ENCODE peak calls at places on chromosomes 11 and 22, in nine cellular contexts. Q is neural crest cell; A is stimulated activated CD4-positive, alpha-beta T cell treated with anti-CD3 and anti-CD28 coated beads, Interleukin-12 subunit alpha, Interleukin-12 subunit beta, amount 100 ng/mL, for 24 hours; Y is fibroblast of villous mesenchyme; J is A172; F is left ventricle myocardium inferior; S is NCI-H1436; W is amniotic stem cell; N is endothelial cell. K is an unnamed sample.

GRCh38 chr11:76638267-76639197 is 32.0 kb downstream of the LRRC32 start:
- DNase-seq in Y (no peak), S (no peak), A (no peak), J (no peak), Q (no peak), F (no peak), N (peak), W (no peak), K (no peak)

GRCh38 chr11:43316451-43316850 is 4.7 kb downstream of the API5 start:
- DNase-seq in Q (no peak), S (no peak), W (no peak), N (no peak), Y (peak), A (no peak), J (peak), F (no peak), K (no peak)

GRCh38 chr11:9231848-9232177 is 33.3 kb downstream of the DENND5A start:
- DNase-seq in F (no peak), J (no peak), S (no peak), Y (peak), N (no peak), Q (no peak), A (no peak), W (no peak), K (peak)

GRCh38 chr11:130166457-130166784 is 6.8 kb downstream of the ST14 start:
- DNase-seq in Y (peak), J (peak), Q (no peak), W (peak), N (no peak), A (no peak), S (no peak), F (no peak), K (no peak)

GRCh38 chr11:65429069-65429681 is 6.6 kb downstream of the NEAT1 start:
- DNase-seq in S (no peak), A (no peak), J (peak), N (no peak), Q (no peak), F (no peak), W (no peak), Y (peak), K (peak)

GRCh38 chr11:65643971-65644370 is 6.1 kb downstream of the SIPA1 start:
- DNase-seq in W (no peak), A (no peak), S (no peak), Y (no peak), F (no peak), J (peak), N (no peak), Q (no peak), K (no peak)

GRCh38 chr11:95720219-95720618 is 69.4 kb downstream of the FAM76B start:
- DNase-seq in F (no peak), A (no peak), N (no peak), S (no peak), J (no peak), Y (no peak), W (no peak), Q (no peak), K (no peak)

GRCh38 chr22:22810018-22810427 is 77.6 kb upstream of the IGLL5 start:
- DNase-seq in Q (peak), J (no peak), S (no peak), A (peak), Y (peak), W (no peak), F (peak), N (no peak), K (no peak)

GRCh38 chr11:36149538-36150242 is 139.5 kb downstream of the COMMD9 start:
- DNase-seq in S (peak), A (peak), N (peak), Q (no peak), Y (peak), F (no peak), W (peak), J (peak), K (peak)

GRCh38 chr11:102592634-102593581 is 32.2 kb downstream of the MMP20 start:
- DNase-seq in J (peak), W (no peak), N (no peak), Y (peak), Q (no peak), F (no peak), S (peak), A (no peak), K (peak)

GRCh38 chr11:72784662-72785061 is 9.2 kb downstream of the STARD10 start:
- DNase-seq in Q (no peak), J (no peak), S (no peak), N (no peak), W (no peak), A (no peak), Y (no peak), F (no peak), K (no peak)

GRCh38 chr22:17149073-17149815 is 9.8 kb downstream of the HDHD5 start:
- DNase-seq in F (no peak), J (no peak), N (no peak), Q (no peak), Y (no peak), A (no peak), S (no peak), W (no peak), K (no peak)

GRCh38 chr11:18578975-18579598 is 9.4 kb downstream of the UEVLD start:
- DNase-seq in S (no peak), A (no peak), Q (no peak), J (peak), W (no peak), N (no peak), F (no peak), Y (no peak), K (no peak)

GRCh38 chr22:48955351-48956311 is 872.0 kb downstream of the BRD1 start:
- DNase-seq in W (no peak), Q (no peak), S (no peak), A (no peak), N (no peak), J (no peak), F (no peak), Y (no peak), K (no peak)

GRCh38 chr11:72793081-72793451 is 781 bp downstream of the STARD10 start:
- DNase-seq in W (no peak), S (no peak), Y (no peak), Q (no peak), A (no peak), F (no peak), J (no peak), N (no peak), K (no peak)

GRCh38 chr22:29456211-29456671 is 17.9 kb downstream of the RFPL1 start:
- DNase-seq in Q (no peak), A (no peak), F (no peak), S (no peak), N (no peak), W (no peak), Y (no peak), J (no peak), K (no peak)

GRCh38 chr11:115244758-115245157 is 259.5 kb downstream of the CADM1 start:
- DNase-seq in J (no peak), W (no peak), Y (no peak), Q (no peak), S (no peak), A (no peak), N (no peak), F (no peak), K (no peak)

GRCh38 chr11:119533931-119534694 is 111.1 kb upstream of the THY1 start:
- DNase-seq in Y (peak), A (peak), F (peak), S (peak), N (peak), W (peak), J (peak), Q (peak), K (peak)

GRCh38 chr22:21824439-21824912 is 43.0 kb downstream of the MAPK1 start:
- DNase-seq in N (no peak), Y (no peak), F (no peak), J (no peak), Q (no peak), W (no peak), A (no peak), S (no peak), K (no peak)

GRCh38 chr11:87463486-87464102 is 425.9 kb downstream of the TMEM135 start:
- DNase-seq in F (no peak), N (no peak), Y (peak), J (peak), W (no peak), Q (peak), S (peak), A (no peak), K (no peak)

GRCh38 chr22:44729391-44730012 is 22.9 kb upstream of the ARHGAP8 start:
- DNase-seq in Y (peak), S (no peak), A (no peak), N (no peak), W (no peak), F (peak), J (no peak), Q (peak), K (no peak)

GRCh38 chr11:38543311-38543710 is 1945.3 kb upstream of the RAG2 start:
- DNase-seq in N (no peak), A (no peak), J (no peak), W (no peak), Q (no peak), F (no peak), Y (peak), S (no peak), K (no peak)

GRCh38 chr22:17831527-17832251 is 57.4 kb upstream of the BID start:
- DNase-seq in Q (no peak), Y (peak), A (no peak), F (no peak), S (no peak), W (no peak), N (no peak), J (no peak), K (no peak)

GRCh38 chr11:115784796-115785521 is 280.7 kb upstream of the CADM1 start:
- DNase-seq in W (no peak), F (peak), A (no peak), J (no peak), S (no peak), Y (no peak), Q (no peak), N (no peak), K (no peak)

GRCh38 chr11:119100246-119100959 is 1.2 kb downstream of the DPAGT1 start:
- DNase-seq in Q (no peak), F (no peak), A (no peak), N (no peak), S (no peak), J (peak), W (no peak), Y (peak), K (peak)

GRCh38 chr11:114280696-114281095 is 15.5 kb upstream of the NNMT start:
- DNase-seq in A (no peak), W (peak), S (peak), Q (peak), F (peak), N (peak), Y (peak), J (peak), K (peak)

GRCh38 chr11:107741044-107741823 is 29.4 kb upstream of the SLN start:
- DNase-seq in S (no peak), Y (peak), F (no peak), N (peak), J (no peak), W (no peak), A (no peak), Q (no peak), K (peak)

GRCh38 chr11:83192846-83193245 is 666 bp upstream of the ANKRD42 start:
- DNase-seq in F (no peak), W (no peak), Q (no peak), J (no peak), Y (peak), S (no peak), A (no peak), N (no peak), K (no peak)

GRCh38 chr11:93512965-93513667 is 30.1 kb downstream of the SMCO4 start:
- DNase-seq in Q (no peak), A (no peak), J (no peak), S (no peak), N (no peak), Y (no peak), W (no peak), F (no peak), K (no peak)

GRCh38 chr11:14218728-14219127 is 140.3 kb downstream of the RRAS2 start:
- DNase-seq in Q (no peak), A (no peak), S (no peak), Y (no peak), F (no peak), N (no peak), J (no peak), W (no peak), K (no peak)

GRCh38 chr11:62217191-62217748 is 8.8 kb downstream of the SCGB2A1 start:
- DNase-seq in W (no peak), S (peak), J (no peak), N (no peak), Y (peak), A (no peak), Q (no peak), F (no peak), K (no peak)

GRCh38 chr22:48782817-48783511 is 1044.7 kb downstream of the BRD1 start:
- DNase-seq in J (no peak), S (no peak), Y (no peak), F (no peak), W (no peak), N (peak), Q (peak), A (no peak), K (no peak)

GRCh38 chr22:22037740-22038139 is 55.2 kb upstream of the TOP3B start:
- DNase-seq in F (no peak), Y (peak), A (no peak), J (peak), Q (no peak), N (no peak), S (no peak), W (peak), K (no peak)

GRCh38 chr11:71298761-71299181 is 46.4 kb upstream of the SHANK2 start:
- DNase-seq in W (no peak), J (no peak), S (no peak), Y (no peak), N (no peak), A (no peak), F (no peak), Q (no peak), K (no peak)

GRCh38 chr11:44780940-44781631 is 54.3 kb downstream of the TSPAN18 start:
- DNase-seq in Y (peak), F (peak), A (no peak), N (no peak), J (peak), W (no peak), Q (no peak), S (no peak), K (no peak)

GRCh38 chr11:94885133-94885532 is 88.2 kb downstream of the CWC15 start:
- DNase-seq in N (no peak), F (no peak), S (no peak), A (no peak), W (no peak), J (no peak), Q (no peak), Y (no peak), K (no peak)

GRCh38 chr11:121467965-121468364 is 15.2 kb upstream of the SORL1-AS1 start:
- DNase-seq in S (no peak), F (no peak), J (no peak), Y (no peak), Q (no peak), N (no peak), W (no peak), A (peak), K (no peak)

GRCh38 chr11:119624102-119624615 is 104.8 kb downstream of the NECTIN1 start:
- DNase-seq in W (no peak), Y (no peak), Q (no peak), S (no peak), N (no peak), F (no peak), A (no peak), J (no peak), K (peak)

K was measured in HAP-1.